ENCODE peak calls at places on chromosome 2, in ten cellular contexts. O is HCT116, C is ovary, T is uterus, A is A549, M is NB4, D is upper lobe of left lung, Y is breast epithelium, H is K562, B is transverse colon. J is an unnamed sample.
A peak's percentile ranks its signal among the peaks of the same experiment; 100 is the strongest.

GRCh38 chr2:152304845-152305244 is 30.1 kb upstream of the FMNL2 start:
- DNase-seq in H (no peak), A (no peak), T (no peak), C (no peak), O (no peak), Y (no peak), M (no peak), B (no peak), D (no peak), J (no peak)

GRCh38 chr2:159086332-159086731 is 117.9 kb downstream of the TANC1 start:
- DNase-seq in D (no peak), O (no peak), A (no peak), H (peak; percentile 44), B (peak; percentile 21), T (peak; percentile 42), C (peak; percentile 63), M (no peak), Y (no peak), J (no peak)

GRCh38 chr2:62499430-62500060 is 6.5 kb downstream of the TMEM17 start:
- DNase-seq in T (no peak), O (no peak), H (no peak), A (no peak), D (no peak), C (no peak), Y (no peak), B (no peak), M (no peak), J (no peak)

GRCh38 chr2:215548714-215549113 is 112.8 kb upstream of the FN1 start:
- DNase-seq in M (no peak), D (no peak), H (no peak), Y (no peak), B (no peak), A (no peak), O (no peak), T (no peak), C (no peak), J (no peak)

GRCh38 chr2:208025037-208025813 is at the start of gene PLEKHM3:
- DNase-seq in H (peak; percentile 85), D (peak; percentile 97), O (peak; percentile 71), A (peak; percentile 50), B (peak; percentile 90), M (peak; percentile 96), Y (peak; percentile 77), C (peak; percentile 81), T (peak; percentile 76), J (peak; percentile 54)

GRCh38 chr2:127599211-127599610 is 46.7 kb upstream of the GPR17 start:
- DNase-seq in D (no peak), M (no peak), H (no peak), A (no peak), O (no peak), T (no peak), B (no peak), C (no peak), Y (no peak), J (no peak)

GRCh38 chr2:9087151-9087681 is 83.7 kb upstream of the MBOAT2 start:
- DNase-seq in B (no peak), H (no peak), M (no peak), T (no peak), C (no peak), Y (no peak), D (no peak), O (no peak), A (no peak), J (no peak)

GRCh38 chr2:31193806-31194205 is 23.5 kb downstream of the CAPN14 start:
- DNase-seq in T (no peak), B (no peak), Y (no peak), D (no peak), C (no peak), O (no peak), A (no peak), M (no peak), H (no peak), J (no peak)

GRCh38 chr2:53407363-53408080 is 360.1 kb upstream of the CHAC2 start:
- DNase-seq in A (no peak), B (no peak), D (no peak), M (no peak), C (no peak), H (no peak), T (no peak), O (peak; percentile 15), Y (no peak), J (no peak)

GRCh38 chr2:223104741-223105140 is 52.8 kb downstream of the KCNE4 start:
- DNase-seq in O (no peak), H (no peak), Y (no peak), T (no peak), B (no peak), C (no peak), A (no peak), D (no peak), M (no peak), J (no peak)
- TF ChIP-seq POLR2A in O (no peak), H (no peak), Y (no peak), T (no peak), B (no peak), C (no peak), A (no peak), D (no peak), M (no peak), J (no peak)

GRCh38 chr2:46297546-46298271 is 502 bp downstream of the EPAS1 start:
- DNase-seq in T (peak; percentile 73), O (no peak), D (peak; percentile 96), M (peak; percentile 22), A (peak; percentile 78), B (peak; percentile 93), Y (peak; percentile 86), C (peak; percentile 72), H (peak; percentile 79), J (peak; percentile 44)
- TF ChIP-seq POLR2A in T (no peak), O (peak; percentile 19), D (peak; percentile 28), M (no peak), A (no peak), B (peak; percentile 94), Y (peak; percentile 45), C (peak; percentile 5), H (no peak), J (no peak)

GRCh38 chr2:55864351-55865084 is 59.1 kb downstream of the EFEMP1 start:
- DNase-seq in Y (no peak), M (no peak), D (no peak), T (no peak), O (no peak), C (no peak), A (no peak), H (no peak), B (no peak), J (no peak)
- TF ChIP-seq POLR2A in Y (no peak), M (no peak), D (no peak), T (no peak), O (no peak), C (no peak), A (no peak), H (no peak), B (no peak), J (no peak)

GRCh38 chr2:178949151-178949550 is 100.8 kb downstream of the CCDC141 start:
- DNase-seq in Y (no peak), T (no peak), A (no peak), C (no peak), B (no peak), D (no peak), M (no peak), H (no peak), O (no peak), J (no peak)
- TF ChIP-seq POLR2A in Y (no peak), T (no peak), A (no peak), C (no peak), B (no peak), D (no peak), M (no peak), H (no peak), O (no peak), J (no peak)